ENCODE peak calls at places on chromosome 19, in seven cellular contexts. F, P, C, S, I, Q and V are unnamed samples.

GRCh38 chr19:45781282-45782161 is 768 bp downstream of the DMPK start:
- DNase-seq in I (no peak), C (no peak), S (no peak), P (no peak), F (peak; percentile 92), Q (no peak), V (peak; percentile 50)

GRCh38 chr19:32296694-32297093 is 48.7 kb upstream of the ZNF507 start:
- DNase-seq in C (no peak), I (no peak), Q (no peak), F (no peak), P (no peak), S (no peak), V (no peak)

GRCh38 chr19:46911456-46911855 is 50.7 kb downstream of the ARHGAP35 start:
- DNase-seq in F (no peak), I (no peak), P (no peak), C (no peak), Q (no peak), S (no peak), V (no peak)

GRCh38 chr19:48487544-48487943 is 18.4 kb downstream of the CYTH2 start:
- DNase-seq in C (no peak), S (no peak), F (no peak), P (no peak), I (no peak), Q (no peak), V (no peak)

GRCh38 chr19:47284324-47284899 is 9.7 kb downstream of the INAFM1 start:
- DNase-seq in S (peak; percentile 79), P (peak; percentile 89), Q (no peak), F (peak; percentile 50), C (peak; percentile 60), I (no peak), V (no peak)

GRCh38 chr19:7799640-7800355 is 30.2 kb upstream of the EVI5L start:
- DNase-seq in I (no peak), P (peak; percentile 81), Q (peak; percentile 75), C (peak; percentile 88), S (peak; percentile 81), F (peak; percentile 45), V (peak; percentile 67)

GRCh38 chr19:17183858-17184271 is 31.3 kb upstream of the USE1 start:
- DNase-seq in F (no peak), S (peak; percentile 12), C (no peak), I (peak; percentile 45), Q (no peak), P (no peak), V (no peak)

GRCh38 chr19:52891336-52891735 is 6.1 kb downstream of the ZNF320 start:
- DNase-seq in S (peak; percentile 50), I (no peak), P (no peak), C (no peak), F (no peak), Q (no peak), V (no peak)

GRCh38 chr19:46225558-46226004 is 4.0 kb upstream of the IGFL1 start:
- DNase-seq in P (no peak), F (no peak), Q (no peak), C (no peak), I (no peak), S (no peak), V (no peak)

DNA sequence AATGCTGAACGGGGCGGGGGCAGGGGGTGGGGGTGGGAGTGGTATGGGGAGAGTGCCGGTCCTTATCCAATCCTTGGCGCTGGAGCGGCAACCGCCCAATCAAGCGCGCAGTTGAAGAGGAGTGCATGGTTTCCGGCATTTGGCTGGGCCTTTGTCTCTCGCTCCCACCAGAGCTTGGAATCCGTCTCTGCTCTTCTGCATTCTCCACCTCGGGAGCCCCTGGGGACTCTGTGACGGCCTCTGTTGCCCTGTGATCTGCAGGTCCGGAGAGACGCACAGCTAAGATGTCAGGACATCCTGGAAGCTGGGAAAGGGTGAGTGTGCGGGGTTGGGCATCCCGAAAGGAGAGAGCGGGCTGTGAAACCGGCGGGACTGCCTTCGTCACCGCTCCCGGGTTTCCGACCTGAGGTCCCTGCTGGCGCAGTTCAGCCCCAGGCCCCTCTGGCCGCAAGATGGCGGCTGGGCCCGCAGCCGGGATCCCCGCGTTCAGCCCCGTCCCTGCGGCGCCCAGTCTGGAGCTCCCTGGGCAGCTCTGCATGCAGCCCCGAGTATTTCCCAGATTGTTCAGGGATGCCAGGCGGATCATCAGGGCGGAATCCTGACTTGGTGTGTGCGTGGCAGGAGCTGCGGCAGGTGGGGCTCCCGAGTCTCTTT is 53.6 kb upstream of the ZNF254 start:
- DNase-seq in P (peak; percentile 84), S (peak; percentile 91), Q (peak; percentile 92), C (peak; percentile 84), F (peak; percentile 96), I (peak; percentile 51), V (peak; percentile 88)
- TF ChIP-seq EP300 in P (no peak), S (no peak), Q (no peak), C (no peak), F (no peak), I (no peak), V (no peak)

DNA sequence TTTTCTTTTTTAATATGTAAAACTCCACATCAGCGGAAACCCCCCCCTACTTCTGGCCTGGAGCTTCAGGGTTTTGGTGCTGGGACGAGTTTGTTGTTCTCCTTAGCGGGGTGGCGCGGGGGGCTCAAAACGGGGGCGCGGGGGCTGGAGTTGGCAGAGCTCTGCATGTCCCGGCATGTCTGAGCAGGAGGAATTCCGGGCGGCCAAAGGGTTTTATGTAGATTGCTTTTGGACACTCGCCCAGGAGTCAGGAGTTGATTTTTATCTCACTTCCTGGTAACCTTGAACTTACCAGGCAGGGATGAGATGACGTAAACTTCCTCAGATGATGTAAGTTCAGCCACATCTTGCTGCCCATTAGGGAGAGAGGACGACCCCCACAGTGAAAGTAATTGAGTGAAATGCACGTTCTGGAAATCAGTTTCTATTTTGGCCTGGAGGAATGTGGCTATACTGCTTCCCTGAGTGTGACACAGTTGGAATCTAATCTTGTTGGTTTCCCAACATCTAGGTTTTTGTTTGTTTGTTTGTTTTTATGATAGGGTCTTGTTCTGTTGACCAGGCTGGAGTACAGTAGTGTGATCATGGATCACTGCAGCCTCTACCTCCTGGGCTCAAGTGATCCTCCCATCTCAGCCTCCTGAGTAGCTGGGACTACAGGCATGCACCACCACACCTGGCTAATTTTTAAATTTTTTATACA is 21.0 kb upstream of the GDF15 start:
- DNase-seq in Q (no peak), F (peak; percentile 71), C (no peak), P (peak; percentile 75), S (peak; percentile 95), I (no peak), V (peak; percentile 90)
- TF ChIP-seq EP300 in Q (no peak), F (peak; percentile 97), C (no peak), P (peak; percentile 72), S (peak; percentile 98), I (no peak), V (peak; percentile 61)

DNA sequence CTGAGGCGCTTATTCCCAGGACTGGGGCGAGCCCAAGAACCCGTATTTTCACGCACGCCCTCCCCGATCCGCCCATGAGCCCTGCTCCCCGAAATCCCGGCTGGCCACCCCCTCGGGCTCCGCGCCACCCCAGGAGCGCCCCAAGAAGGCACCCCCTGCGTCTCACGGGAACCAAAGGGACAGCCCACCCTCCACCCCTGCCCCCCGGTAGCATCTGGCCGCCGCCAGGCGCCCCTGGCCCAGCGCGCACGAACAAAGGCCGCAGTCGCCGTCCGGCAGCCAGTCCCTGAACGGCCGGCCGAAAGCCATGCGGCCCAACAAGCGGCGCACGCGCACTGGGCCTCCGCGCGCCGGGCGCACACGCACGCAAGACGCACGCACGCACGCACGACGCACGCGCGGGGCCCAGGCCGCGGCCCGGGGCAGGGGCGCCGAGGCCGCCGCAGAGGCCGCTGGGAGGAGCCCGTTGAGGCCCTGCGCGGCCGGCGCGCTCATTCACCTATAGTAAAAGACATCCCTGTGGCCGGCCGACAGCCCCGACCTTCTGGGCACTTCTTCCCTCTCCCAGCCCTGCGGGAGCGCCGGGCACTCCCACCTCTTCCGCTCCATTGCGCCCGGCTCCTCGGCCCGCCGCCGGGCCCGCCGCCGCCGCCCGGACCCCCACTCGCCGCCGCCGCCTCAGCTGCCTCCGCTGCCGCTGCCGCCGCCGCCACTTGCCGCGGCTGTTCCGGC is 476 bp downstream of the MBD3 start:
- DNase-seq in S (peak; percentile 94), C (peak; percentile 85), F (peak; percentile 75), I (peak; percentile 50), P (peak; percentile 57), Q (peak; percentile 83), V (peak; percentile 90)
- TF ChIP-seq EP300 in S (no peak), C (no peak), F (no peak), I (no peak), P (no peak), Q (no peak), V (no peak)

GRCh38 chr19:13038306-13039210 is 43.3 kb downstream of the NFIX start:
- DNase-seq in S (no peak), F (no peak), Q (no peak), I (no peak), C (no peak), P (no peak), V (no peak)

GRCh38 chr19:13040916-13041292 is 45.6 kb downstream of the NFIX start:
- DNase-seq in F (no peak), C (no peak), I (no peak), S (no peak), P (no peak), Q (no peak), V (no peak)

GRCh38 chr19:13037718-13038117 is 42.4 kb downstream of the NFIX start:
- DNase-seq in C (no peak), S (no peak), Q (no peak), I (no peak), F (no peak), P (no peak), V (no peak)

GRCh38 chr19:13040232-13040915 is 45.1 kb downstream of the NFIX start:
- DNase-seq in C (no peak), I (no peak), P (no peak), S (no peak), F (no peak), Q (no peak), V (no peak)

DNA sequence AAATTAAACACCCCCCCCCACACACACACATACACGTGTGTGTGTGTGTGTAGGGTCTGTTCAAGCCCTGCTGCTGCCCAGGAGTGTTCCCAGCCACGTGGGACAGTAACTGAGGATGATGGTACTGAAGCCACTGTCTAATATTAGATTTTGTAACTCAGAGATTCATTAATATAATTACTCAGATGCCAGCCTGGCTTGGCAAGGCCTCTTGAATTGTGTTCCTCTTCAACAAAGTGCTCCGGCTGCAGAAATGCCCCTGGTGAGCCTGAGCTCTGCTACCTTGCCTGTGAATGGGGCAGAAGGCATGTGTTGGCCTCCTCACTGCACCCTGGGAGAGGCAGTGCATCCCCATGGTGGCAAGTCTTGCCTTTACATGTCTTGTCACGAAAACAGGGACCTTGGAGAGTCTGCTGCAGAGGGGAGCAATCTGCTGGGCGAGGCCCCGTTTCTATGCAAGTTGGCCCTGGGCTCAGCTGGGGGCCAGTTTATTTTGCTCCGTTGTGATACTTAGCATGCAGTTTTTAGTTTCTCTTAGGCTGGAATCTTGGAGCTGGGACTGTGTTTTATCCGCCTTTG is 44.0 kb downstream of the NFIX start:
- DNase-seq in Q (no peak), I (no peak), S (no peak), C (no peak), F (no peak), P (no peak), V (no peak)
- TF ChIP-seq EP300 in Q (no peak), I (no peak), S (no peak), C (no peak), F (no peak), P (no peak), V (no peak)